ENCODE peak calls at places on chromosomes 2 and 18, in nine cellular contexts. P is Peyer's patch, O is lower lobe of right lung, E is astrocyte of the spinal cord, I is adrenal gland, A is cardiac fibroblast, W is neural progenitor cell, J is GM13976, R is tibial artery. G is an unnamed sample.
A peak's percentile ranks its signal among the peaks of the same experiment; 100 is the strongest.

GRCh38 chr18:2958819-2959298 is 54.1 kb downstream of the LPIN2 start:
- DNase-seq in P (no peak), O (no peak), E (peak; percentile 57), I (no peak), A (peak; percentile 83), W (no peak), J (peak; percentile 42), R (peak; percentile 69), G (peak; percentile 37)

GRCh38 chr2:135023886-135024285 is 23.4 kb downstream of the MAP3K19 start:
- DNase-seq in P (no peak), O (no peak), E (no peak), I (no peak), A (no peak), W (no peak), J (peak; percentile 30), R (no peak), G (no peak)

GRCh38 chr18:56248613-56249235 is 389.7 kb downstream of the TXNL1 start:
- DNase-seq in P (no peak), O (no peak), E (no peak), I (no peak), A (no peak), W (no peak), J (peak; percentile 8), R (no peak), G (peak; percentile 35)

GRCh38 chr18:42437646-42438045 is 482.6 kb downstream of the PIK3C3 start:
- DNase-seq in P (no peak), O (no peak), E (peak; percentile 57), I (peak; percentile 67), A (peak; percentile 44), W (no peak), J (no peak), R (no peak), G (no peak)

GRCh38 chr18:71036783-71037182 is 747.9 kb downstream of the SOCS6 start:
- DNase-seq in P (no peak), O (no peak), E (peak; percentile 41), I (no peak), A (peak; percentile 71), W (no peak), J (no peak), R (no peak), G (no peak)

GRCh38 chr18:9400197-9400596 is 65.6 kb downstream of the TWSG1 start:
- DNase-seq in P (no peak), O (no peak), E (no peak), I (no peak), A (no peak), W (no peak), J (no peak), R (no peak), G (no peak)

GRCh38 chr18:26649193-26649543 is 100.8 kb upstream of the KCTD1 start:
- DNase-seq in P (no peak), O (no peak), E (no peak), I (no peak), A (no peak), W (no peak), J (no peak), R (no peak), G (no peak)

GRCh38 chr18:38406625-38407024 is 841.0 kb upstream of the CELF4 start:
- DNase-seq in P (no peak), O (no peak), E (no peak), I (no peak), A (no peak), W (no peak), J (no peak), R (no peak), G (no peak)

GRCh38 chr2:239259603-239260298 is 141.1 kb downstream of the HDAC4 start:
- DNase-seq in P (no peak), O (no peak), E (no peak), I (no peak), A (no peak), W (no peak), J (no peak), R (no peak), G (peak; percentile 65)

GRCh38 chr2:88658890-88659881 is 31.9 kb upstream of the EIF2AK3 start:
- DNase-seq in P (no peak), O (no peak), E (peak; percentile 8), I (peak; percentile 61), A (peak; percentile 78), W (no peak), J (no peak), R (peak; percentile 60), G (no peak)

GRCh38 chr2:43774617-43775016 is 778 bp downstream of the DYNC2LI1 start:
- DNase-seq in P (no peak), O (no peak), E (no peak), I (no peak), A (no peak), W (no peak), J (no peak), R (no peak), G (no peak)

GRCh38 chr2:64905338-64906024 is 83.7 kb upstream of the SLC1A4 start:
- DNase-seq in P (no peak), O (peak; percentile 65), E (no peak), I (peak; percentile 13), A (no peak), W (no peak), J (no peak), R (no peak), G (no peak)

GRCh38 chr2:211611621-211612020 is 927.0 kb downstream of the ERBB4 start:
- DNase-seq in P (no peak), O (no peak), E (no peak), I (no peak), A (no peak), W (no peak), J (no peak), R (no peak), G (no peak)

GRCh38 chr2:10029875-10030223 is 13.5 kb upstream of the KLF11 start:
- DNase-seq in P (no peak), O (no peak), E (no peak), I (no peak), A (no peak), W (no peak), J (no peak), R (no peak), G (no peak)

GRCh38 chr2:10027931-10028330 is 15.4 kb upstream of the KLF11 start:
- DNase-seq in P (no peak), O (no peak), E (no peak), I (no peak), A (no peak), W (no peak), J (no peak), R (no peak), G (no peak)

GRCh38 chr2:10026940-10027569 is 16.3 kb upstream of the KLF11 start:
- DNase-seq in P (no peak), O (no peak), E (no peak), I (no peak), A (no peak), W (no peak), J (no peak), R (no peak), G (no peak)

GRCh38 chr2:10028988-10029874 is 14.1 kb upstream of the KLF11 start:
- DNase-seq in P (no peak), O (peak; percentile 88), E (peak; percentile 49), I (peak; percentile 51), A (no peak), W (peak; percentile 59), J (peak; percentile 90), R (peak; percentile 71), G (peak; percentile 84)

GRCh38 chr2:10028407-10028987 is 14.9 kb upstream of the KLF11 start:
- DNase-seq in P (no peak), O (no peak), E (no peak), I (no peak), A (no peak), W (peak; percentile 40), J (no peak), R (no peak), G (no peak)
- TF ChIP-seq CTCF in P (no peak), O (no peak), E (peak; percentile 3), I (no peak), A (no peak), W (peak; percentile 34), J (no peak), R (no peak), G (peak; percentile 4)

DNA sequence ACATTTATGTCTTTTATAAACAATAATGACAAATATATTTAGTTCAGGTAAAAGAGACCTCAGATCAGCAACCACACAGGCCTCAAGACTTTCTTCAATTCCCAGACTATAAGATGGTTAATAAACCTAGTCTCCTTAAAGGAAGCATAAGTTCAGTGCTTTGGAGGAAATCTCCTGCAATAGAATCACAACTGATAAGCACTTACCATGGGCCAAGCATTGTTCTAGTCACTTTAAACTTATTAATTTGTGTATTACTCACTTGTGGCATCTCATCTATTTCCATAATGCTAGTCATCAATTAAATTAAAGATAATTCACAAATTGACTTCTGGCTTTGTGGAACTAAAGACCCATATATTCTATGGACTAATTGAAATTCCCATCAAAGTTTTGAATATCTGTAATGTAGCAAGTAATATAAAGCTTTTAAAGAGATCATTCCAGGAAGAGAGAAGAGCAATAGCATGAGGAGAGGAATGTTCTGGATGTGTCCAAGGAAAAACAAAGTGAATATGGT is 42.2 kb downstream of the COL3A1 start:
- DNase-seq in P (no peak), O (no peak), E (no peak), I (no peak), A (peak; percentile 47), W (no peak), J (no peak), R (no peak), G (no peak)
- TF ChIP-seq CTCF in P (no peak), O (no peak), E (no peak), I (no peak), A (no peak), W (no peak), J (no peak), R (no peak), G (no peak)

GRCh38 chr18:8324343-8325065 is 284.7 kb upstream of the RAB12 start:
- DNase-seq in P (no peak), O (no peak), E (no peak), I (no peak), A (no peak), W (no peak), J (no peak), R (no peak), G (no peak)
- TF ChIP-seq CTCF in P (no peak), O (no peak), E (peak; percentile 16), I (no peak), A (no peak), W (peak; percentile 20), J (no peak), R (no peak), G (no peak)

GRCh38 chr2:222563319-222563718 is 92.6 kb downstream of the FARSB start:
- DNase-seq in P (no peak), O (no peak), E (no peak), I (no peak), A (no peak), W (no peak), J (no peak), R (no peak), G (no peak)

GRCh38 chr2:222566229-222566628 is 89.7 kb downstream of the FARSB start:
- DNase-seq in P (no peak), O (no peak), E (no peak), I (no peak), A (no peak), W (no peak), J (no peak), R (no peak), G (no peak)

GRCh38 chr2:222561817-222562424 is 94.0 kb downstream of the FARSB start:
- DNase-seq in P (no peak), O (no peak), E (peak; percentile 63), I (peak; percentile 68), A (peak; percentile 79), W (peak; percentile 90), J (peak; percentile 77), R (no peak), G (peak; percentile 71)

DNA sequence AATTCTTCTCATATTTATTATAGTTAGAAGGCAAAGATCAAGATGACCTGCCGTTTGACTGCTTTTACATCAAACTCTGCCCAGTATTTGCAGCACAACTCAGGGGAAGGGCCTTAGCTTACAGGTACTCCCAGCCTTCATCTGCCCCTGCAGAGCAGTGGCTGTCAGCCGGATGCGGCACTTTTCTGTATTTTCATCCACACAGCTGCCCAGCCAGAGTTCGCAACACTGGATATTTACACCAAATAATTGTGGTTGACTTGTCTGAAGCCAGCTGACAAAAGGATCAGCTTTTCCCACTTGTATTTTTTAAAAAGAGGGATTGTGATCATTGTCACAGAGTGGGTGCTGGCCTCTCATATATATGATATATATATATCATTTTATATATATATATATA is 94.7 kb downstream of the FARSB start:
- DNase-seq in P (no peak), O (no peak), E (no peak), I (no peak), A (no peak), W (no peak), J (no peak), R (no peak), G (no peak)
- TF ChIP-seq CTCF in P (no peak), O (no peak), E (no peak), I (no peak), A (no peak), W (no peak), J (no peak), R (no peak), G (no peak)